ENCODE peak calls at places on chromosomes 5 and 9, in six cellular contexts. S is esophagus muscularis mucosa, Z is heart left ventricle, W is Peyer's patch, N is stomach, J is endothelial cell of umbilical vein. O is an unnamed sample.

GRCh38 chr5:58810086-58810485 is 227.2 kb downstream of the RAB3C start:
- DNase-seq in S (no peak), Z (no peak), W (no peak), N (no peak), J (peak; percentile 4), O (no peak)

GRCh38 chr9:119052339-119053030 is 316.8 kb downstream of the BRINP1 start:
- DNase-seq in S (no peak), Z (peak; percentile 61), W (no peak), N (no peak), J (no peak), O (no peak)

GRCh38 chr5:136028782-136029742 is at the start of gene TGFBI:
- DNase-seq in S (no peak), Z (peak; percentile 82), W (peak; percentile 76), N (peak; percentile 66), J (peak; percentile 47), O (peak; percentile 71)

GRCh38 chr9:81389569-81389993 is 299.8 kb downstream of the TLE1 start:
- DNase-seq in S (no peak), Z (no peak), W (peak; percentile 51), N (no peak), J (peak; percentile 98), O (peak; percentile 52)

GRCh38 chr5:171615201-171616001 is 170.2 kb upstream of the SMIM23 start:
- DNase-seq in S (no peak), Z (peak; percentile 26), W (no peak), N (no peak), J (no peak), O (no peak)

GRCh38 chr9:130128251-130128650 is 44.0 kb upstream of the NCS1 start:
- DNase-seq in S (no peak), Z (no peak), W (peak; percentile 86), N (peak; percentile 30), J (no peak), O (no peak)

GRCh38 chr5:137580030-137580429 is 80.9 kb upstream of the SPOCK1 start:
- DNase-seq in S (no peak), Z (no peak), W (no peak), N (no peak), J (peak; percentile 24), O (no peak)

GRCh38 chr5:56522972-56523371 is 289.8 kb upstream of the ANKRD55 start:
- DNase-seq in S (no peak), Z (peak; percentile 23), W (no peak), N (no peak), J (peak; percentile 87), O (peak; percentile 65)

GRCh38 chr5:28896949-28897348 is 1858.6 kb upstream of the CDH9 start:
- DNase-seq in S (no peak), Z (no peak), W (no peak), N (no peak), J (no peak), O (no peak)

GRCh38 chr5:135880278-135880677 is 15.4 kb downstream of the IL9 start:
- DNase-seq in S (no peak), Z (no peak), W (no peak), N (no peak), J (peak; percentile 3), O (peak; percentile 29)

GRCh38 chr5:140242890-140243585 is 59.9 kb downstream of the PFDN1 start:
- DNase-seq in S (no peak), Z (no peak), W (peak; percentile 44), N (peak; percentile 71), J (no peak), O (no peak)

GRCh38 chr9:93097496-93098205 is 1.6 kb downstream of the CARD19 start:
- DNase-seq in S (no peak), Z (no peak), W (no peak), N (no peak), J (peak; percentile 15), O (no peak)

GRCh38 chr5:36478646-36479307 is 127.6 kb upstream of the SLC1A3 start:
- DNase-seq in S (no peak), Z (no peak), W (no peak), N (no peak), J (no peak), O (no peak)

GRCh38 chr5:150603491-150603890 is 37.0 kb upstream of the SYNPO start:
- DNase-seq in S (no peak), Z (no peak), W (no peak), N (no peak), J (no peak), O (no peak)

GRCh38 chr5:158899792-158900191 is 199.9 kb downstream of the EBF1 start:
- DNase-seq in S (no peak), Z (peak; percentile 13), W (no peak), N (no peak), J (no peak), O (peak; percentile 92)

GRCh38 chr5:158897444-158898160 is 202.1 kb downstream of the EBF1 start:
- DNase-seq in S (no peak), Z (no peak), W (no peak), N (no peak), J (no peak), O (no peak)

GRCh38 chr5:158899201-158899600 is 200.5 kb downstream of the EBF1 start:
- DNase-seq in S (no peak), Z (no peak), W (no peak), N (no peak), J (no peak), O (no peak)

GRCh38 chr5:158898185-158899177 is 201.2 kb downstream of the EBF1 start:
- DNase-seq in S (no peak), Z (no peak), W (no peak), N (no peak), J (no peak), O (no peak)

GRCh38 chr5:158895573-158895972 is 204.1 kb downstream of the EBF1 start:
- DNase-seq in S (no peak), Z (no peak), W (no peak), N (no peak), J (no peak), O (no peak)
- TF ChIP-seq CTCF in S (no peak), Z (peak; percentile 32), W (no peak), N (no peak), J (no peak), O (no peak)

GRCh38 chr9:6214451-6214850 is 1.2 kb upstream of the IL33 start:
- DNase-seq in S (no peak), Z (no peak), W (no peak), N (no peak), J (no peak), O (no peak)
- TF ChIP-seq POLR2A in S (no peak), Z (no peak), W (no peak), N (no peak), J (no peak), O (no peak)

GRCh38 chr5:134545070-134545868 is 19.8 kb downstream of the JADE2 start:
- DNase-seq in S (no peak), Z (peak; percentile 74), W (peak; percentile 67), N (no peak), J (no peak), O (peak; percentile 90)
- TF ChIP-seq CTCF in S (no peak), Z (peak; percentile 10), W (peak; percentile 15), N (no peak), J (no peak), O (no peak)

GRCh38 chr9:127244609-127245601 is 19.7 kb upstream of the GARNL3 start:
- DNase-seq in S (peak; percentile 98), Z (peak; percentile 98), W (peak; percentile 99), N (peak; percentile 99), J (peak; percentile 94), O (peak; percentile 99)
- TF ChIP-seq POLR2A in S (no peak), Z (no peak), W (peak; percentile 22), N (no peak), J (peak; percentile 79), O (no peak)

GRCh38 chr5:172666251-172666650 is 25.2 kb downstream of the NEURL1B start:
- DNase-seq in S (no peak), Z (no peak), W (no peak), N (no peak), J (no peak), O (no peak)
- TF ChIP-seq CTCF in S (no peak), Z (peak; percentile 47), W (no peak), N (no peak), J (no peak), O (no peak)

O was measured in lower leg skin.